ENCODE peak calls at places on chromosomes 2 and 18, in five cellular contexts. M is transverse colon, V is heart right ventricle, F is PC-3, N is PC-9. R is an unnamed sample.

GRCh38 chr2:100011272-100011711 is 131.1 kb downstream of the AFF3 start:
- DNase-seq in N (no peak), F (no peak), M (no peak), V (no peak), R (no peak)

GRCh38 chr18:35077937-35078336 is 36.7 kb downstream of the MAPRE2 start:
- DNase-seq in N (no peak), F (no peak), V (no peak), M (no peak), R (no peak)

GRCh38 chr2:24507511-24507910 is 16.5 kb downstream of the NCOA1 start:
- DNase-seq in N (no peak), V (no peak), F (no peak), M (no peak), R (no peak)

GRCh38 chr2:222922019-222922800 is 61.4 kb downstream of the ACSL3 start:
- DNase-seq in M (no peak), F (no peak), V (no peak), N (no peak), R (no peak)

GRCh38 chr2:28950941-28951630 is 30.0 kb upstream of the TOGARAM2 start:
- DNase-seq in V (no peak), M (no peak), N (no peak), F (peak; percentile 25), R (no peak)

GRCh38 chr18:50506362-50506761 is 53.5 kb upstream of the MAPK4 start:
- DNase-seq in N (no peak), M (no peak), V (no peak), F (no peak), R (no peak)

GRCh38 chr2:19865151-19865550 is 36.6 kb downstream of the TTC32 start:
- DNase-seq in F (no peak), M (no peak), N (no peak), V (no peak), R (no peak)

GRCh38 chr2:83957001-83957400 is 502.1 kb downstream of the SUCLG1 start:
- DNase-seq in M (no peak), V (no peak), F (no peak), N (no peak), R (no peak)

GRCh38 chr2:165289069-165289468 is 49.9 kb downstream of the SCN2A start:
- DNase-seq in V (no peak), M (no peak), N (no peak), F (no peak), R (no peak)

GRCh38 chr2:121707344-121707919 is 29.2 kb downstream of the NIFK start:
- DNase-seq in F (no peak), M (no peak), V (no peak), N (no peak), R (no peak)

GRCh38 chr18:53745986-53746385 is 478.5 kb downstream of the MBD2 start:
- DNase-seq in N (no peak), F (peak; percentile 51), V (no peak), M (no peak), R (no peak)

GRCh38 chr2:238872026-238872425 is 24.1 kb downstream of the TWIST2 start:
- DNase-seq in V (no peak), N (no peak), M (no peak), F (no peak), R (peak; percentile 60)

GRCh38 chr2:25700221-25700660 is 26.9 kb upstream of the DTNB start:
- DNase-seq in M (no peak), N (peak; percentile 25), F (peak; percentile 94), V (no peak), R (no peak)

GRCh38 chr18:45687617-45688016 is 36.4 kb upstream of the SLC14A1 start:
- DNase-seq in F (no peak), N (no peak), M (no peak), V (no peak), R (peak; percentile 61)

GRCh38 chr2:128472789-128473174 is 154.1 kb upstream of the HS6ST1 start:
- DNase-seq in F (no peak), N (no peak), V (no peak), M (no peak), R (no peak)

GRCh38 chr18:35182151-35182550 is 58.7 kb upstream of the ZNF397 start:
- DNase-seq in F (no peak), M (no peak), N (no peak), V (no peak), R (no peak)

GRCh38 chr2:105005601-105006000 is 32.3 kb upstream of the MRPS9 start:
- DNase-seq in F (peak; percentile 90), N (no peak), M (no peak), V (no peak), R (no peak)

GRCh38 chr2:146602383-146602782 is 1242.4 kb upstream of the ACVR2A start:
- DNase-seq in M (no peak), V (no peak), F (peak; percentile 22), N (peak; percentile 9), R (no peak)

GRCh38 chr2:195667974-195668373 is 10.9 kb downstream of the SLC39A10 start:
- DNase-seq in M (no peak), F (no peak), N (no peak), V (no peak), R (no peak)

GRCh38 chr2:196229013-196229412 is 57.6 kb upstream of the STK17B start:
- DNase-seq in M (no peak), F (no peak), V (no peak), N (no peak), R (no peak)

GRCh38 chr2:129252781-129253460 is 726.5 kb upstream of the RAB6C start:
- DNase-seq in M (no peak), F (no peak), N (no peak), V (no peak), R (no peak)

GRCh38 chr2:222434204-222434603 is 9.9 kb downstream of the SGPP2 start:
- DNase-seq in V (no peak), M (no peak), F (no peak), N (no peak), R (no peak)

GRCh38 chr18:44700652-44701051 is 20.0 kb downstream of the SETBP1 start:
- DNase-seq in M (peak; percentile 34), N (no peak), F (no peak), V (peak; percentile 26), R (no peak)

GRCh38 chr2:5164806-5165525 is 527.2 kb upstream of the SOX11 start:
- DNase-seq in M (no peak), F (peak; percentile 88), V (no peak), N (no peak), R (no peak)

GRCh38 chr2:175834472-175834871 is 167.6 kb downstream of the LNPK start:
- DNase-seq in F (no peak), N (no peak), V (no peak), M (no peak), R (no peak)

GRCh38 chr2:137964066-137964858 is at the start of gene HNMT:
- DNase-seq in N (peak; percentile 41), M (peak; percentile 64), F (peak; percentile 84), V (peak; percentile 13), R (no peak)

GRCh38 chr2:4381773-4382172 is 678.4 kb downstream of the DCDC2C start:
- DNase-seq in V (no peak), N (no peak), F (no peak), M (no peak), R (no peak)

GRCh38 chr2:127879899-127880298 is 5.9 kb downstream of the AMMECR1L start:
- DNase-seq in N (no peak), V (no peak), M (no peak), F (no peak), R (no peak)

GRCh38 chr2:18117592-18117991 is 239.1 kb downstream of the KCNS3 start:
- DNase-seq in F (peak; percentile 56), M (peak; percentile 27), V (no peak), N (peak; percentile 47), R (no peak)

GRCh38 chr18:47832348-47832747 is 98.1 kb downstream of the SMAD2 start:
- DNase-seq in V (no peak), M (no peak), F (no peak), N (no peak), R (no peak)

GRCh38 chr2:225993430-225993829 is 593.9 kb downstream of the NYAP2 start:
- DNase-seq in M (no peak), F (no peak), V (no peak), N (no peak), R (no peak)

GRCh38 chr2:6874032-6874431 is 3.5 kb upstream of the RSAD2 start:
- DNase-seq in N (no peak), F (no peak), M (no peak), V (no peak), R (no peak)

GRCh38 chr18:57801379-57802165 is 1.5 kb downstream of the ATP8B1 start:
- DNase-seq in M (no peak), F (peak; percentile 22), N (no peak), V (no peak), R (peak; percentile 81)

DNA sequence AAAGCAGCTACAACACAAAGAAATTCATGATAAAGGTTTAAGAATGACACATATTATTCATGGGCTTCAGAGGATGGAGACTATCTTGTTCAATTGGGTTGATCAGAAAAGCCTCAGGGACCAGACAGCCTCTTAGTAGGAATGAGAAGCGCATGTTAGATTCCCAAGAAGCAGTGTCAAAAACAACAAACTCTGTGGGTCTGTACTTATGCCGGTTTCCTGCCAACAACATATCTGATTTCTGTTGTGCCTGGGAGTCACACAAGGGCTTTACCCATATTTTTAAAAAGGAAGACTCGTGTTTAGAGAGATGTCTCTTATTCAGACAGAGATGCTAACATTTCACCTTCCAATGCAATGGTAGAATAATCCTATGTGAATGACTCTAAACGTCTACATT is 2180.6 kb upstream of the CELF4 start:
- DNase-seq in N (no peak), M (no peak), F (no peak), V (no peak), R (no peak)
- H3K4me3 ChIP-seq in N (no peak overlapping the region), M (no peak overlapping the region), F (no peak overlapping the region), V (no peak overlapping the region), R (no peak overlapping the region)

GRCh38 chr2:168941297-168941696 is 40.2 kb downstream of the G6PC2 start:
- DNase-seq in N (no peak), V (no peak), M (no peak), F (no peak), R (no peak)

GRCh38 chr2:168939918-168940317 is 38.8 kb downstream of the G6PC2 start:
- DNase-seq in F (no peak), M (no peak), N (no peak), V (no peak), R (no peak)

GRCh38 chr2:168948621-168949212 is 47.6 kb downstream of the G6PC2 start:
- DNase-seq in M (no peak), F (peak; percentile 60), V (no peak), N (no peak), R (no peak)

GRCh38 chr2:168945508-168945907 is 44.4 kb downstream of the G6PC2 start:
- DNase-seq in V (no peak), M (no peak), F (no peak), N (no peak), R (no peak)

GRCh38 chr2:168944065-168944464 is 43.0 kb downstream of the G6PC2 start:
- DNase-seq in F (no peak), V (no peak), M (no peak), N (no peak), R (no peak)
- TF ChIP-seq CTCF in F (peak; percentile 40), V (no peak), M (no peak), N (no peak), R (no peak)

GRCh38 chr2:140654565-140654964 is 1476.3 kb downstream of the LRP1B start:
- DNase-seq in F (no peak), V (no peak), N (no peak), M (no peak), R (no peak)

GRCh38 chr2:140648390-140648789 is 1482.4 kb downstream of the LRP1B start:
- DNase-seq in N (peak; percentile 4), V (no peak), F (peak; percentile 30), M (no peak), R (no peak)

GRCh38 chr2:140650825-140651224 is 1480.0 kb downstream of the LRP1B start:
- DNase-seq in V (no peak), N (no peak), M (no peak), F (peak; percentile 81), R (no peak)
- H3K27ac ChIP-seq in V (no peak overlapping the region), N (no peak overlapping the region), M (no peak overlapping the region), F (peak overlapping the region; percentile 76), R (no peak overlapping the region)

GRCh38 chr2:134537702-134538101 is 181.1 kb downstream of the TMEM163 start:
- DNase-seq in V (no peak), F (no peak), N (no peak), M (no peak), R (no peak)
- H3K4me3 ChIP-seq in V (no peak overlapping the region), F (no peak overlapping the region), N (no peak overlapping the region), M (no peak overlapping the region), R (no peak overlapping the region)

R was measured in coronary artery.